ENCODE peak calls at places on chromosomes 7 and 10, in ten cellular contexts. One of them, this sample, is unnamed.
A peak's percentile ranks its signal among the peaks of the same experiment; 100 is the strongest.

GRCh38 chr7:20214787-20215669 is 2.2 kb downstream of the MACC1 start:
- DNase-seq in ELR: no peak
- DNase-seq in T-cell: no peak
- DNase-seq in HCEC 1CT: no peak
- DNase-seq in stimulated activated CD4-positive, alpha-beta T cell treated with anti-CD3 and anti-CD28 coated beads, Interleukin-2, amount 100 ng/mL, for 48 hours: no peak
- DNase-seq in fibroblast of mammary gland: no peak
- DNase-seq in mucosa of descending colon: no peak
- DNase-seq in A673: no peak
- DNase-seq in stimulated activated CD8-positive, alpha-beta memory T cell treated with anti-CD3 and anti-CD28 coated beads, Interleukin-4, amount 100 ng/mL, for 4 hours: no peak
- DNase-seq in progenitor cell of endocrine pancreas: no peak
- DNase-seq in this sample: no peak

GRCh38 chr10:98748298-98748697 is 301.6 kb upstream of the HPS1 start:
- DNase-seq in mucosa of descending colon: peak; percentile 24
- DNase-seq in HCEC 1CT: peak; percentile 33
- DNase-seq in stimulated activated CD8-positive, alpha-beta memory T cell treated with anti-CD3 and anti-CD28 coated beads, Interleukin-4, amount 100 ng/mL, for 4 hours: no peak
- DNase-seq in A673: peak; percentile 49
- DNase-seq in ELR: peak; percentile 59
- DNase-seq in fibroblast of mammary gland: peak; percentile 55
- DNase-seq in progenitor cell of endocrine pancreas: no peak
- DNase-seq in T-cell: no peak
- DNase-seq in stimulated activated CD4-positive, alpha-beta T cell treated with anti-CD3 and anti-CD28 coated beads, Interleukin-2, amount 100 ng/mL, for 48 hours: no peak
- DNase-seq in this sample: no peak

GRCh38 chr10:132355297-132355696 is 23.3 kb downstream of the LRRC27 start:
- DNase-seq in A673: no peak
- DNase-seq in progenitor cell of endocrine pancreas: no peak
- DNase-seq in mucosa of descending colon: no peak
- DNase-seq in stimulated activated CD4-positive, alpha-beta T cell treated with anti-CD3 and anti-CD28 coated beads, Interleukin-2, amount 100 ng/mL, for 48 hours: no peak
- DNase-seq in stimulated activated CD8-positive, alpha-beta memory T cell treated with anti-CD3 and anti-CD28 coated beads, Interleukin-4, amount 100 ng/mL, for 4 hours: no peak
- DNase-seq in fibroblast of mammary gland: no peak
- DNase-seq in ELR: no peak
- DNase-seq in HCEC 1CT: no peak
- DNase-seq in T-cell: no peak
- DNase-seq in this sample: no peak

GRCh38 chr7:111919690-111920179 is 286.5 kb downstream of the DOCK4 start:
- DNase-seq in A673: no peak
- DNase-seq in stimulated activated CD4-positive, alpha-beta T cell treated with anti-CD3 and anti-CD28 coated beads, Interleukin-2, amount 100 ng/mL, for 48 hours: no peak
- DNase-seq in T-cell: no peak
- DNase-seq in fibroblast of mammary gland: peak; percentile 72
- DNase-seq in ELR: peak; percentile 71
- DNase-seq in mucosa of descending colon: no peak
- DNase-seq in progenitor cell of endocrine pancreas: no peak
- DNase-seq in stimulated activated CD8-positive, alpha-beta memory T cell treated with anti-CD3 and anti-CD28 coated beads, Interleukin-4, amount 100 ng/mL, for 4 hours: no peak
- DNase-seq in HCEC 1CT: peak; percentile 64
- DNase-seq in this sample: no peak

GRCh38 chr7:27814054-27814453 is 74.1 kb downstream of the TAX1BP1 start:
- DNase-seq in T-cell: no peak
- DNase-seq in HCEC 1CT: no peak
- DNase-seq in progenitor cell of endocrine pancreas: no peak
- DNase-seq in stimulated activated CD8-positive, alpha-beta memory T cell treated with anti-CD3 and anti-CD28 coated beads, Interleukin-4, amount 100 ng/mL, for 4 hours: no peak
- DNase-seq in ELR: no peak
- DNase-seq in A673: no peak
- DNase-seq in mucosa of descending colon: no peak
- DNase-seq in fibroblast of mammary gland: peak; percentile 49
- DNase-seq in stimulated activated CD4-positive, alpha-beta T cell treated with anti-CD3 and anti-CD28 coated beads, Interleukin-2, amount 100 ng/mL, for 48 hours: no peak
- DNase-seq in this sample: no peak

GRCh38 chr10:129495697-129496096 is 28.7 kb downstream of the MGMT start:
- DNase-seq in mucosa of descending colon: no peak
- DNase-seq in A673: no peak
- DNase-seq in HCEC 1CT: no peak
- DNase-seq in progenitor cell of endocrine pancreas: no peak
- DNase-seq in ELR: no peak
- DNase-seq in stimulated activated CD4-positive, alpha-beta T cell treated with anti-CD3 and anti-CD28 coated beads, Interleukin-2, amount 100 ng/mL, for 48 hours: no peak
- DNase-seq in fibroblast of mammary gland: no peak
- DNase-seq in T-cell: no peak
- DNase-seq in stimulated activated CD8-positive, alpha-beta memory T cell treated with anti-CD3 and anti-CD28 coated beads, Interleukin-4, amount 100 ng/mL, for 4 hours: no peak
- DNase-seq in this sample: no peak

GRCh38 chr7:106329408-106329807 is 44.6 kb upstream of the NAMPT start:
- DNase-seq in progenitor cell of endocrine pancreas: no peak
- DNase-seq in mucosa of descending colon: no peak
- DNase-seq in HCEC 1CT: no peak
- DNase-seq in fibroblast of mammary gland: no peak
- DNase-seq in ELR: peak; percentile 25
- DNase-seq in stimulated activated CD4-positive, alpha-beta T cell treated with anti-CD3 and anti-CD28 coated beads, Interleukin-2, amount 100 ng/mL, for 48 hours: no peak
- DNase-seq in T-cell: no peak
- DNase-seq in stimulated activated CD8-positive, alpha-beta memory T cell treated with anti-CD3 and anti-CD28 coated beads, Interleukin-4, amount 100 ng/mL, for 4 hours: no peak
- DNase-seq in A673: no peak
- DNase-seq in this sample: no peak

GRCh38 chr7:124762611-124763143 is 2.9 kb downstream of the GPR37 start:
- DNase-seq in mucosa of descending colon: peak; percentile 75
- DNase-seq in stimulated activated CD4-positive, alpha-beta T cell treated with anti-CD3 and anti-CD28 coated beads, Interleukin-2, amount 100 ng/mL, for 48 hours: no peak
- DNase-seq in fibroblast of mammary gland: no peak
- DNase-seq in stimulated activated CD8-positive, alpha-beta memory T cell treated with anti-CD3 and anti-CD28 coated beads, Interleukin-4, amount 100 ng/mL, for 4 hours: no peak
- DNase-seq in ELR: no peak
- DNase-seq in T-cell: no peak
- DNase-seq in progenitor cell of endocrine pancreas: no peak
- DNase-seq in A673: no peak
- DNase-seq in HCEC 1CT: no peak
- DNase-seq in this sample: no peak

GRCh38 chr10:5450605-5451384 is 38.4 kb downstream of the NET1 start:
- DNase-seq in HCEC 1CT: no peak
- DNase-seq in T-cell: no peak
- DNase-seq in A673: no peak
- DNase-seq in progenitor cell of endocrine pancreas: no peak
- DNase-seq in stimulated activated CD8-positive, alpha-beta memory T cell treated with anti-CD3 and anti-CD28 coated beads, Interleukin-4, amount 100 ng/mL, for 4 hours: no peak
- DNase-seq in stimulated activated CD4-positive, alpha-beta T cell treated with anti-CD3 and anti-CD28 coated beads, Interleukin-2, amount 100 ng/mL, for 48 hours: no peak
- DNase-seq in ELR: peak; percentile 52
- DNase-seq in fibroblast of mammary gland: no peak
- DNase-seq in mucosa of descending colon: no peak
- DNase-seq in this sample: no peak

GRCh38 chr10:122829454-122829853 is 16.2 kb downstream of the CUZD1 start:
- DNase-seq in stimulated activated CD4-positive, alpha-beta T cell treated with anti-CD3 and anti-CD28 coated beads, Interleukin-2, amount 100 ng/mL, for 48 hours: no peak
- DNase-seq in stimulated activated CD8-positive, alpha-beta memory T cell treated with anti-CD3 and anti-CD28 coated beads, Interleukin-4, amount 100 ng/mL, for 4 hours: no peak
- DNase-seq in fibroblast of mammary gland: no peak
- DNase-seq in A673: no peak
- DNase-seq in HCEC 1CT: no peak
- DNase-seq in ELR: no peak
- DNase-seq in mucosa of descending colon: no peak
- DNase-seq in T-cell: no peak
- DNase-seq in progenitor cell of endocrine pancreas: no peak
- DNase-seq in this sample: no peak

GRCh38 chr7:137342751-137343482 is 616 bp downstream of the PTN start:
- DNase-seq in stimulated activated CD8-positive, alpha-beta memory T cell treated with anti-CD3 and anti-CD28 coated beads, Interleukin-4, amount 100 ng/mL, for 4 hours: no peak
- DNase-seq in fibroblast of mammary gland: no peak
- DNase-seq in ELR: no peak
- DNase-seq in stimulated activated CD4-positive, alpha-beta T cell treated with anti-CD3 and anti-CD28 coated beads, Interleukin-2, amount 100 ng/mL, for 48 hours: no peak
- DNase-seq in progenitor cell of endocrine pancreas: no peak
- DNase-seq in T-cell: no peak
- DNase-seq in HCEC 1CT: no peak
- DNase-seq in mucosa of descending colon: no peak
- DNase-seq in A673: no peak
- DNase-seq in this sample: no peak

GRCh38 chr10:124732931-124733536 is 11.1 kb downstream of the FAM53B start:
- DNase-seq in A673: no peak
- DNase-seq in progenitor cell of endocrine pancreas: no peak
- DNase-seq in stimulated activated CD4-positive, alpha-beta T cell treated with anti-CD3 and anti-CD28 coated beads, Interleukin-2, amount 100 ng/mL, for 48 hours: peak; percentile 66
- DNase-seq in fibroblast of mammary gland: peak; percentile 70
- DNase-seq in ELR: no peak
- DNase-seq in T-cell: peak; percentile 50
- DNase-seq in HCEC 1CT: peak; percentile 53
- DNase-seq in stimulated activated CD8-positive, alpha-beta memory T cell treated with anti-CD3 and anti-CD28 coated beads, Interleukin-4, amount 100 ng/mL, for 4 hours: no peak
- DNase-seq in mucosa of descending colon: peak; percentile 44
- DNase-seq in this sample: no peak

GRCh38 chr10:68576118-68576517 is 16.0 kb downstream of the TET1 start:
- DNase-seq in mucosa of descending colon: no peak
- DNase-seq in fibroblast of mammary gland: no peak
- DNase-seq in A673: no peak
- DNase-seq in T-cell: no peak
- DNase-seq in stimulated activated CD8-positive, alpha-beta memory T cell treated with anti-CD3 and anti-CD28 coated beads, Interleukin-4, amount 100 ng/mL, for 4 hours: no peak
- DNase-seq in ELR: no peak
- DNase-seq in stimulated activated CD4-positive, alpha-beta T cell treated with anti-CD3 and anti-CD28 coated beads, Interleukin-2, amount 100 ng/mL, for 48 hours: no peak
- DNase-seq in HCEC 1CT: no peak
- DNase-seq in progenitor cell of endocrine pancreas: no peak
- DNase-seq in this sample: no peak

GRCh38 chr10:77873558-77874380 is 52.8 kb downstream of the DLG5 start:
- DNase-seq in mucosa of descending colon: peak; percentile 41
- DNase-seq in progenitor cell of endocrine pancreas: no peak
- DNase-seq in HCEC 1CT: no peak
- DNase-seq in ELR: peak; percentile 89
- DNase-seq in stimulated activated CD8-positive, alpha-beta memory T cell treated with anti-CD3 and anti-CD28 coated beads, Interleukin-4, amount 100 ng/mL, for 4 hours: peak; percentile 8
- DNase-seq in fibroblast of mammary gland: peak; percentile 78
- DNase-seq in stimulated activated CD4-positive, alpha-beta T cell treated with anti-CD3 and anti-CD28 coated beads, Interleukin-2, amount 100 ng/mL, for 48 hours: peak; percentile 47
- DNase-seq in T-cell: peak; percentile 21
- DNase-seq in A673: peak; percentile 39
- DNase-seq in this sample: no peak

GRCh38 chr7:34158754-34159153 is 253.4 kb downstream of the BMPER start:
- DNase-seq in progenitor cell of endocrine pancreas: no peak
- DNase-seq in stimulated activated CD4-positive, alpha-beta T cell treated with anti-CD3 and anti-CD28 coated beads, Interleukin-2, amount 100 ng/mL, for 48 hours: no peak
- DNase-seq in T-cell: no peak
- DNase-seq in HCEC 1CT: no peak
- DNase-seq in mucosa of descending colon: no peak
- DNase-seq in fibroblast of mammary gland: no peak
- DNase-seq in ELR: peak; percentile 19
- DNase-seq in stimulated activated CD8-positive, alpha-beta memory T cell treated with anti-CD3 and anti-CD28 coated beads, Interleukin-4, amount 100 ng/mL, for 4 hours: no peak
- DNase-seq in A673: peak; percentile 29
- DNase-seq in this sample: no peak

GRCh38 chr10:11134411-11134810 is 116.7 kb downstream of the CELF2 start:
- DNase-seq in stimulated activated CD4-positive, alpha-beta T cell treated with anti-CD3 and anti-CD28 coated beads, Interleukin-2, amount 100 ng/mL, for 48 hours: no peak
- DNase-seq in HCEC 1CT: no peak
- DNase-seq in mucosa of descending colon: no peak
- DNase-seq in progenitor cell of endocrine pancreas: no peak
- DNase-seq in A673: no peak
- DNase-seq in ELR: no peak
- DNase-seq in T-cell: no peak
- DNase-seq in fibroblast of mammary gland: no peak
- DNase-seq in stimulated activated CD8-positive, alpha-beta memory T cell treated with anti-CD3 and anti-CD28 coated beads, Interleukin-4, amount 100 ng/mL, for 4 hours: no peak
- DNase-seq in this sample: no peak

GRCh38 chr7:16660702-16661464 is 14.9 kb downstream of the BZW2 start:
- DNase-seq in A673: peak; percentile 62
- DNase-seq in stimulated activated CD8-positive, alpha-beta memory T cell treated with anti-CD3 and anti-CD28 coated beads, Interleukin-4, amount 100 ng/mL, for 4 hours: no peak
- DNase-seq in ELR: peak; percentile 81
- DNase-seq in fibroblast of mammary gland: peak; percentile 80
- DNase-seq in stimulated activated CD4-positive, alpha-beta T cell treated with anti-CD3 and anti-CD28 coated beads, Interleukin-2, amount 100 ng/mL, for 48 hours: no peak
- DNase-seq in mucosa of descending colon: no peak
- DNase-seq in T-cell: no peak
- DNase-seq in HCEC 1CT: peak; percentile 78
- DNase-seq in progenitor cell of endocrine pancreas: no peak
- DNase-seq in this sample: no peak

GRCh38 chr10:79274279-79275104 is 72.8 kb upstream of the PPIF start:
- DNase-seq in ELR: no peak
- DNase-seq in A673: no peak
- DNase-seq in mucosa of descending colon: peak; percentile 55
- DNase-seq in progenitor cell of endocrine pancreas: no peak
- DNase-seq in T-cell: no peak
- DNase-seq in fibroblast of mammary gland: peak; percentile 47
- DNase-seq in HCEC 1CT: no peak
- DNase-seq in stimulated activated CD8-positive, alpha-beta memory T cell treated with anti-CD3 and anti-CD28 coated beads, Interleukin-4, amount 100 ng/mL, for 4 hours: no peak
- DNase-seq in stimulated activated CD4-positive, alpha-beta T cell treated with anti-CD3 and anti-CD28 coated beads, Interleukin-2, amount 100 ng/mL, for 48 hours: no peak
- DNase-seq in this sample: no peak

GRCh38 chr10:59173414-59173813 is 3.0 kb upstream of the PHYHIPL start:
- DNase-seq in stimulated activated CD8-positive, alpha-beta memory T cell treated with anti-CD3 and anti-CD28 coated beads, Interleukin-4, amount 100 ng/mL, for 4 hours: no peak
- DNase-seq in stimulated activated CD4-positive, alpha-beta T cell treated with anti-CD3 and anti-CD28 coated beads, Interleukin-2, amount 100 ng/mL, for 48 hours: no peak
- DNase-seq in mucosa of descending colon: no peak
- DNase-seq in fibroblast of mammary gland: no peak
- DNase-seq in A673: no peak
- DNase-seq in HCEC 1CT: no peak
- DNase-seq in progenitor cell of endocrine pancreas: no peak
- DNase-seq in ELR: no peak
- DNase-seq in T-cell: no peak
- DNase-seq in this sample: no peak

GRCh38 chr7:25009271-25009670 is 29.3 kb upstream of the OSBPL3 start:
- DNase-seq in stimulated activated CD4-positive, alpha-beta T cell treated with anti-CD3 and anti-CD28 coated beads, Interleukin-2, amount 100 ng/mL, for 48 hours: no peak
- DNase-seq in mucosa of descending colon: no peak
- DNase-seq in A673: no peak
- DNase-seq in ELR: peak; percentile 91
- DNase-seq in fibroblast of mammary gland: peak; percentile 99
- DNase-seq in T-cell: no peak
- DNase-seq in progenitor cell of endocrine pancreas: no peak
- DNase-seq in HCEC 1CT: peak; percentile 95
- DNase-seq in stimulated activated CD8-positive, alpha-beta memory T cell treated with anti-CD3 and anti-CD28 coated beads, Interleukin-4, amount 100 ng/mL, for 4 hours: no peak
- DNase-seq in this sample: no peak

GRCh38 chr10:59064759-59065498 is 111.5 kb upstream of the PHYHIPL start:
- DNase-seq in ELR: no peak
- DNase-seq in HCEC 1CT: no peak
- DNase-seq in A673: no peak
- DNase-seq in fibroblast of mammary gland: no peak
- DNase-seq in stimulated activated CD4-positive, alpha-beta T cell treated with anti-CD3 and anti-CD28 coated beads, Interleukin-2, amount 100 ng/mL, for 48 hours: no peak
- DNase-seq in progenitor cell of endocrine pancreas: no peak
- DNase-seq in mucosa of descending colon: no peak
- DNase-seq in stimulated activated CD8-positive, alpha-beta memory T cell treated with anti-CD3 and anti-CD28 coated beads, Interleukin-4, amount 100 ng/mL, for 4 hours: no peak
- DNase-seq in T-cell: no peak
- DNase-seq in this sample: no peak

GRCh38 chr7:105800442-105800841 is 76.0 kb downstream of the ATXN7L1 start:
- DNase-seq in mucosa of descending colon: no peak
- DNase-seq in fibroblast of mammary gland: peak; percentile 36
- DNase-seq in A673: no peak
- DNase-seq in stimulated activated CD8-positive, alpha-beta memory T cell treated with anti-CD3 and anti-CD28 coated beads, Interleukin-4, amount 100 ng/mL, for 4 hours: no peak
- DNase-seq in ELR: no peak
- DNase-seq in HCEC 1CT: peak; percentile 15
- DNase-seq in progenitor cell of endocrine pancreas: no peak
- DNase-seq in T-cell: no peak
- DNase-seq in stimulated activated CD4-positive, alpha-beta T cell treated with anti-CD3 and anti-CD28 coated beads, Interleukin-2, amount 100 ng/mL, for 48 hours: no peak
- DNase-seq in this sample: no peak

GRCh38 chr7:144519900-144520299 is 116.4 kb upstream of the NOBOX start:
- DNase-seq in fibroblast of mammary gland: no peak
- DNase-seq in stimulated activated CD8-positive, alpha-beta memory T cell treated with anti-CD3 and anti-CD28 coated beads, Interleukin-4, amount 100 ng/mL, for 4 hours: no peak
- DNase-seq in A673: no peak
- DNase-seq in progenitor cell of endocrine pancreas: no peak
- DNase-seq in T-cell: no peak
- DNase-seq in mucosa of descending colon: no peak
- DNase-seq in HCEC 1CT: no peak
- DNase-seq in stimulated activated CD4-positive, alpha-beta T cell treated with anti-CD3 and anti-CD28 coated beads, Interleukin-2, amount 100 ng/mL, for 48 hours: no peak
- DNase-seq in ELR: no peak
- DNase-seq in this sample: no peak

GRCh38 chr7:84484502-84485079 is 290.0 kb upstream of the SEMA3A start:
- DNase-seq in progenitor cell of endocrine pancreas: no peak
- DNase-seq in mucosa of descending colon: no peak
- DNase-seq in ELR: peak; percentile 74
- DNase-seq in HCEC 1CT: peak; percentile 72
- DNase-seq in fibroblast of mammary gland: peak; percentile 12
- DNase-seq in A673: peak; percentile 60
- DNase-seq in stimulated activated CD8-positive, alpha-beta memory T cell treated with anti-CD3 and anti-CD28 coated beads, Interleukin-4, amount 100 ng/mL, for 4 hours: no peak
- DNase-seq in T-cell: no peak
- DNase-seq in stimulated activated CD4-positive, alpha-beta T cell treated with anti-CD3 and anti-CD28 coated beads, Interleukin-2, amount 100 ng/mL, for 48 hours: no peak
- DNase-seq in this sample: no peak

GRCh38 chr7:99036531-99037175 is 107.3 kb downstream of the SMURF1 start:
- DNase-seq in HCEC 1CT: peak; percentile 2
- DNase-seq in stimulated activated CD4-positive, alpha-beta T cell treated with anti-CD3 and anti-CD28 coated beads, Interleukin-2, amount 100 ng/mL, for 48 hours: no peak
- DNase-seq in mucosa of descending colon: no peak
- DNase-seq in progenitor cell of endocrine pancreas: no peak
- DNase-seq in T-cell: no peak
- DNase-seq in ELR: peak; percentile 39
- DNase-seq in A673: peak; percentile 43
- DNase-seq in fibroblast of mammary gland: peak; percentile 81
- DNase-seq in stimulated activated CD8-positive, alpha-beta memory T cell treated with anti-CD3 and anti-CD28 coated beads, Interleukin-4, amount 100 ng/mL, for 4 hours: no peak
- DNase-seq in this sample: no peak

GRCh38 chr10:131684976-131685375 is 215.8 kb upstream of the PPP2R2D start:
- DNase-seq in A673: no peak
- DNase-seq in T-cell: no peak
- DNase-seq in ELR: no peak
- DNase-seq in stimulated activated CD8-positive, alpha-beta memory T cell treated with anti-CD3 and anti-CD28 coated beads, Interleukin-4, amount 100 ng/mL, for 4 hours: no peak
- DNase-seq in mucosa of descending colon: no peak
- DNase-seq in progenitor cell of endocrine pancreas: no peak
- DNase-seq in fibroblast of mammary gland: no peak
- DNase-seq in HCEC 1CT: no peak
- DNase-seq in stimulated activated CD4-positive, alpha-beta T cell treated with anti-CD3 and anti-CD28 coated beads, Interleukin-2, amount 100 ng/mL, for 48 hours: no peak
- DNase-seq in this sample: no peak

GRCh38 chr7:151232272-151233110 is at the start of gene CHPF2:
- DNase-seq in stimulated activated CD8-positive, alpha-beta memory T cell treated with anti-CD3 and anti-CD28 coated beads, Interleukin-4, amount 100 ng/mL, for 4 hours: peak; percentile 71
- DNase-seq in stimulated activated CD4-positive, alpha-beta T cell treated with anti-CD3 and anti-CD28 coated beads, Interleukin-2, amount 100 ng/mL, for 48 hours: peak; percentile 88
- DNase-seq in fibroblast of mammary gland: peak; percentile 80
- DNase-seq in A673: peak; percentile 91
- DNase-seq in progenitor cell of endocrine pancreas: peak; percentile 76
- DNase-seq in ELR: peak; percentile 90
- DNase-seq in HCEC 1CT: peak; percentile 81
- DNase-seq in mucosa of descending colon: peak; percentile 93
- DNase-seq in T-cell: peak; percentile 85
- DNase-seq in this sample: peak; percentile 61

GRCh38 chr7:17699696-17700095 is 240.6 kb downstream of the SNX13 start:
- DNase-seq in A673: no peak
- DNase-seq in mucosa of descending colon: no peak
- DNase-seq in progenitor cell of endocrine pancreas: no peak
- DNase-seq in stimulated activated CD8-positive, alpha-beta memory T cell treated with anti-CD3 and anti-CD28 coated beads, Interleukin-4, amount 100 ng/mL, for 4 hours: no peak
- DNase-seq in stimulated activated CD4-positive, alpha-beta T cell treated with anti-CD3 and anti-CD28 coated beads, Interleukin-2, amount 100 ng/mL, for 48 hours: no peak
- DNase-seq in fibroblast of mammary gland: no peak
- DNase-seq in T-cell: no peak
- DNase-seq in ELR: no peak
- DNase-seq in HCEC 1CT: no peak
- DNase-seq in this sample: no peak

This sample was measured in GOT3.